ENCODE peak calls at places on chromosomes 13 and 19, in six cellular contexts. One of them, this sample, is unnamed. For H3K27me3, the result is how much of the 10 kb centered on the place peaks cover.

GRCh38 chr13:113946409-113947181 is 27.3 kb downstream of the C13orf46 start:
- DNase-seq in K562: no peak
- DNase-seq in SK-N-SH: peak
- DNase-seq in HL-60: no peak
- DNase-seq in H1: no peak
- DNase-seq in GM12878: no peak
- DNase-seq in this sample: no peak

GRCh38 chr13:100673831-100674362 is 698 bp downstream of the TMTC4 start:
- DNase-seq in GM12878: no peak
- DNase-seq in H1: no peak
- DNase-seq in HL-60: peak
- DNase-seq in K562: peak
- DNase-seq in SK-N-SH: no peak
- DNase-seq in this sample: peak

GRCh38 chr19:17951151-17952040 is 15.5 kb upstream of the KCNN1 start:
- DNase-seq in K562: no peak
- DNase-seq in H1: no peak
- DNase-seq in SK-N-SH: no peak
- DNase-seq in HL-60: peak
- DNase-seq in GM12878: no peak
- DNase-seq in this sample: no peak

GRCh38 chr13:79417741-79418140 is 11.7 kb upstream of the RBM26 start:
- DNase-seq in SK-N-SH: no peak
- DNase-seq in GM12878: no peak
- DNase-seq in H1: no peak
- DNase-seq in HL-60: no peak
- DNase-seq in K562: no peak
- DNase-seq in this sample: no peak

GRCh38 chr19:41545547-41545946 is 30.4 kb upstream of the CEACAM21 start:
- DNase-seq in HL-60: peak
- DNase-seq in H1: no peak
- DNase-seq in SK-N-SH: no peak
- DNase-seq in K562: no peak
- DNase-seq in GM12878: no peak
- DNase-seq in this sample: no peak

GRCh38 chr13:44470623-44471562 is 97.3 kb downstream of the SERP2 start:
- DNase-seq in H1: no peak
- DNase-seq in HL-60: no peak
- DNase-seq in SK-N-SH: no peak
- DNase-seq in K562: peak
- DNase-seq in GM12878: no peak
- DNase-seq in this sample: peak

GRCh38 chr19:6677924-6678689 is 8.1 kb upstream of the TNFSF14 start:
- DNase-seq in HL-60: no peak
- DNase-seq in H1: no peak
- DNase-seq in GM12878: no peak
- DNase-seq in K562: peak
- DNase-seq in SK-N-SH: peak
- DNase-seq in this sample: no peak

GRCh38 chr13:110942248-110942981 is 27.5 kb upstream of the ANKRD10 start:
- DNase-seq in H1: no peak
- DNase-seq in HL-60: no peak
- DNase-seq in SK-N-SH: no peak
- DNase-seq in GM12878: peak
- DNase-seq in K562: no peak
- DNase-seq in this sample: no peak

GRCh38 chr19:6678690-6679109 is 8.7 kb upstream of the TNFSF14 start:
- DNase-seq in SK-N-SH: no peak
- DNase-seq in GM12878: no peak
- DNase-seq in K562: no peak
- DNase-seq in H1: no peak
- DNase-seq in HL-60: no peak
- DNase-seq in this sample: no peak

GRCh38 chr13:44331912-44332840 is 41.4 kb upstream of the SERP2 start:
- DNase-seq in H1: no peak
- DNase-seq in SK-N-SH: peak
- DNase-seq in HL-60: peak
- DNase-seq in K562: no peak
- DNase-seq in GM12878: no peak
- DNase-seq in this sample: no peak

GRCh38 chr19:41219924-41220567 is 1.0 kb downstream of the AXL start:
- DNase-seq in K562: peak
- DNase-seq in HL-60: no peak
- DNase-seq in H1: no peak
- DNase-seq in GM12878: no peak
- DNase-seq in SK-N-SH: no peak
- DNase-seq in this sample: no peak

GRCh38 chr13:33321686-33322473 is 36.3 kb upstream of the STARD13 start:
- DNase-seq in GM12878: no peak
- DNase-seq in H1: no peak
- DNase-seq in HL-60: no peak
- DNase-seq in SK-N-SH: no peak
- DNase-seq in K562: no peak
- DNase-seq in this sample: no peak

GRCh38 chr13:46160474-46161066 is 21.4 kb downstream of the LCP1 start:
- DNase-seq in GM12878: no peak
- DNase-seq in K562: peak
- DNase-seq in SK-N-SH: peak
- DNase-seq in HL-60: peak
- DNase-seq in H1: no peak
- DNase-seq in this sample: peak

GRCh38 chr19:6811906-6812305 is 39.4 kb downstream of the VAV1 start:
- DNase-seq in H1: no peak
- DNase-seq in GM12878: peak
- DNase-seq in K562: peak
- DNase-seq in SK-N-SH: peak
- DNase-seq in HL-60: peak
- DNase-seq in this sample: peak

GRCh38 chr19:39301562-39301961 is 5.4 kb downstream of the IFNL1 start:
- DNase-seq in SK-N-SH: no peak
- DNase-seq in GM12878: no peak
- DNase-seq in H1: no peak
- DNase-seq in K562: no peak
- DNase-seq in HL-60: no peak
- DNase-seq in this sample: no peak

GRCh38 chr19:39299832-39300231 is 3.6 kb downstream of the IFNL1 start:
- DNase-seq in K562: no peak
- DNase-seq in HL-60: no peak
- DNase-seq in SK-N-SH: no peak
- DNase-seq in H1: no peak
- DNase-seq in GM12878: no peak
- DNase-seq in this sample: no peak

GRCh38 chr19:39301021-39301420 is 4.8 kb downstream of the IFNL1 start:
- DNase-seq in GM12878: no peak
- DNase-seq in H1: no peak
- DNase-seq in K562: no peak
- DNase-seq in SK-N-SH: no peak
- DNase-seq in HL-60: no peak
- DNase-seq in this sample: no peak

GRCh38 chr19:39297931-39298634 is 1.9 kb downstream of the IFNL1 start:
- DNase-seq in SK-N-SH: no peak
- DNase-seq in GM12878: no peak
- DNase-seq in K562: no peak
- DNase-seq in H1: no peak
- DNase-seq in HL-60: no peak
- DNase-seq in this sample: no peak

GRCh38 chr19:39299404-39299803 is 3.2 kb downstream of the IFNL1 start:
- DNase-seq in K562: no peak
- DNase-seq in HL-60: no peak
- DNase-seq in SK-N-SH: no peak
- DNase-seq in GM12878: no peak
- DNase-seq in H1: no peak
- DNase-seq in this sample: no peak
- H3K27me3 ChIP-seq in K562: under half
- H3K27me3 ChIP-seq in HL-60: under half
- H3K27me3 ChIP-seq in SK-N-SH: under half
- H3K27me3 ChIP-seq in GM12878: under half
- H3K27me3 ChIP-seq in H1: under half
- H3K27me3 ChIP-seq in this sample: under half

DNA sequence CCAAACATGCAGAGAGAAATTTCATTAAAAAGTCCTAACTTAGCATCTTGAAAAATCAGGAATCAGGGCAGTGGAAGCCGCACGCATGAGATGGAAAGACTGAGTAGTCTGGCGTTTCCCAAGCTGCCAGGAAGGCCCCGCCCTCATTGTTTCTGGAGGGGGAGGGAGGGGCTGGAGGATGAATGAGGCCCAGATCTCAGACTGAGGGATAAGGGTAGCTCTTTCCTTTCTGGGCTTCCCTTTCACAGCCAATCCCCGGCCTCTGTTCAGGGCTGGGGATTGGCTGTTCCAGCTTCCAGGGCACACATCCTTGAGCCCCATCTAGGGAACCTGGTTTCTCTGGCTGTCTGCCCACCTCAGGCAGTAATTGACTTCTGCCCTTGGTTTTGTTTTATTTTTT is 7.3 kb downstream of the C19orf53 start:
- DNase-seq in SK-N-SH: peak
- DNase-seq in K562: peak
- DNase-seq in HL-60: no peak
- DNase-seq in H1: no peak
- DNase-seq in GM12878: no peak
- DNase-seq in this sample: no peak
- TF ChIP-seq GABPA in SK-N-SH: no peak
- TF ChIP-seq GABPA in K562: no peak
- TF ChIP-seq GABPA in HL-60: no peak
- TF ChIP-seq GABPA in H1: no peak
- TF ChIP-seq GABPA in GM12878: no peak
- TF ChIP-seq GABPA in this sample: no peak

GRCh38 chr19:3234800-3235199 is 10.3 kb downstream of the CELF5 start:
- DNase-seq in SK-N-SH: peak
- DNase-seq in HL-60: no peak
- DNase-seq in GM12878: no peak
- DNase-seq in H1: no peak
- DNase-seq in K562: peak
- DNase-seq in this sample: no peak
- H3K27me3 ChIP-seq in SK-N-SH: under half
- H3K27me3 ChIP-seq in HL-60: under half
- H3K27me3 ChIP-seq in GM12878: under half
- H3K27me3 ChIP-seq in H1: under half
- H3K27me3 ChIP-seq in K562: under half
- H3K27me3 ChIP-seq in this sample: under half

DNA sequence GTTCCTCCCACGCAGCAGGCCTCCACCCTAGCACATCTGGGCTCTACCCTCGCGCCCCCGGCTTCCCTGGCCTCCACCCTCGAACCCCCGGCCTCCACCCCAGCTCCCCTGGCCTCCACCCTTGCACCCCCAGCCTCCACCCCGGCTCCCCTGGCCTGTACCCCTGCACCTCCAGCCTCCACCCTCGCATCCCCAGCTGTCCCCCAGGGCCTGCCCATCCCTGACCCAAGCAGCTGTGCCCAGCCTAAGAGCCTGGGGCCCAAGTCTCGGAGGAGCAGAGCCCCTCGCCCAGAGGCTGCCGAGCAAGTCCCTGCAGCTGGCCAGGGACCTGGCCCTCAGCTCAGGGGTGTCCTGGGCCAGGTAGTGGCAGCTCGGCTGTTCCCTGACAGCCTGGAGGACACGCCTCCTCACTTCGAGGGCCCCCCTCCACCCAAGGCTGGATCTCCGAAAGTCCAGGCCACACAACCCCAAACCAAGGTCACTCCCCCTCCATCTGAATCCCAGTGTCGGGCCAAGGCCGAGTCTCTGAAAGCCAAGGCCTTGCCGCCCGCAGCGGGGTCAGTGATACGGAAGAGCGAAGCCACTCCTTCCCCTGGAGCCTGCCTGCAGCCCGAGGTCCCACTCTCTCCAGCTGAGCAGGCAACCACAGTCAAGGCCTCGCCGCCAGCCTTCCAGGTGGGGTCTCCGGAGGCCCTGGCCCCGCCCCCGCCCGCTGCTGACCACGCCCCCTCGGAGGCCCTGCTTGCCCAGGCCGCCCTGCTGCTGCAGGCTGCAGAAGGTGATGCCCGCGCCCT is 7.9 kb upstream of the ARHGAP33 start:
- DNase-seq in HL-60: no peak
- DNase-seq in GM12878: no peak
- DNase-seq in H1: no peak
- DNase-seq in K562: no peak
- DNase-seq in SK-N-SH: peak
- DNase-seq in this sample: peak
- TF ChIP-seq GABPA in HL-60: no peak
- TF ChIP-seq GABPA in GM12878: no peak
- TF ChIP-seq GABPA in H1: no peak
- TF ChIP-seq GABPA in K562: no peak
- TF ChIP-seq GABPA in SK-N-SH: no peak
- TF ChIP-seq GABPA in this sample: no peak

DNA sequence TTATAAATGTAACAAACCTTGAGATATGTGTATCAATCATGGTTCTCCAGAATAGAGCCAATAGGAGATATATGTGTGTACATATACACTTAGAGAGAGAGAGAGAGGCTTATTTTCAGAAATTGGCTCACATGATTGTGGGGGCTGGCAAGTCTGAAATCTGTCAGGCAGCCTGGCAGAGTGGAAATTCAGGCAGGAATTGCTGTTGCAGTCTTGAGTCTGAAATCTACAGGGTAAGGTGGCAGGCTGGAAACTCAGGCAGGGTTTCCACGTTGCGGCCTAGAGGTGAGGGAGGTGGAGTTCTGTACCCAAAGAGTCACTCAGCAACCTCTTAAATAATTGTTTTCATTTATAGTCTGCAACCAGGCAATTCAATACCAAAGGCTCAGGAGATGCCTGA is 218.4 kb downstream of the B3GLCT start:
- DNase-seq in K562: no peak
- DNase-seq in H1: no peak
- DNase-seq in GM12878: no peak
- DNase-seq in HL-60: no peak
- DNase-seq in SK-N-SH: no peak
- DNase-seq in this sample: no peak
- H3K27me3 ChIP-seq in K562: under half
- H3K27me3 ChIP-seq in H1: under half
- H3K27me3 ChIP-seq in GM12878: under half
- H3K27me3 ChIP-seq in HL-60: under half
- H3K27me3 ChIP-seq in SK-N-SH: under half
- H3K27me3 ChIP-seq in this sample: under half

GRCh38 chr13:51000576-51001260 is 91.1 kb downstream of the RNASEH2B start:
- DNase-seq in H1: no peak
- DNase-seq in SK-N-SH: no peak
- DNase-seq in GM12878: no peak
- DNase-seq in K562: no peak
- DNase-seq in HL-60: no peak
- DNase-seq in this sample: no peak
- TF ChIP-seq GABPA in H1: no peak
- TF ChIP-seq GABPA in SK-N-SH: no peak
- TF ChIP-seq GABPA in GM12878: no peak
- TF ChIP-seq GABPA in K562: no peak
- TF ChIP-seq GABPA in HL-60: no peak
- TF ChIP-seq GABPA in this sample: no peak

DNA sequence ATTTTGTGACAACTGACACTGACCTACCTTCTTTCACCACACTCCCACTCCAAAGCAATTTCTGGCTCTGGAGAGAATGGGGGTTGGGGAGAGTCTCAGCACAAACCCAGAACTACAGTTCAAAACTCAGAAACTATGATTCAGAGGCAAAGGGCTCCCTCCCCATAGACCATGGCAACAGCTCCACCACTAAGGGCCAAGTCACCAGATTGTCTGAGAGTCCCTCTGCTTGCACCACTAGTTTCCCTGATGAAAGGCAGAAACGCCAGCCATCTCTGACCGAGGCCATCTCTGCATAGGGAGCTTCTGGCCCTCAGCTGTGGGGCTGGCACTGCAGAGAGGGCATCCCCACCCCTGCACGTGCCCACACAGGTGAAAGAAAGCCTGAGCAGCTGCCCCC is 112.4 kb upstream of the VSTM2B start:
- DNase-seq in K562: no peak
- DNase-seq in HL-60: no peak
- DNase-seq in SK-N-SH: no peak
- DNase-seq in GM12878: no peak
- DNase-seq in H1: no peak
- DNase-seq in this sample: no peak
- H3K27me3 ChIP-seq in K562: under half
- H3K27me3 ChIP-seq in HL-60: under half
- H3K27me3 ChIP-seq in SK-N-SH: under half
- H3K27me3 ChIP-seq in GM12878: under half
- H3K27me3 ChIP-seq in H1: under half
- H3K27me3 ChIP-seq in this sample: under half